ENCODE peak calls at places on chromosomes 5 and 9, in nine cellular contexts. D is aorta; M is SJSA1; U is CD8-positive, alpha-beta memory T cell; G is tibial nerve; Y is heart left ventricle; O is neural progenitor cell; K is GM23248; C is lower leg skin. Q is an unnamed sample.
A peak's percentile ranks its signal among the peaks of the same experiment; 100 is the strongest.

GRCh38 chr9:35397216-35397698 is 92.7 kb upstream of the RUSC2 start:
- DNase-seq in D (no peak), M (no peak), U (no peak), G (no peak), Y (no peak), O (no peak), K (no peak), C (peak; percentile 63), Q (no peak)

GRCh38 chr5:52892242-52892878 is 96.8 kb upstream of the ITGA2 start:
- DNase-seq in D (no peak), M (no peak), U (no peak), G (no peak), Y (no peak), O (no peak), K (no peak), C (no peak), Q (no peak)

GRCh38 chr9:69797680-69798079 is 22.9 kb upstream of the CFAP95 start:
- DNase-seq in D (no peak), M (no peak), U (no peak), G (no peak), Y (no peak), O (no peak), K (no peak), C (no peak), Q (no peak)

GRCh38 chr5:10036136-10036535 is 213.6 kb downstream of the ATPSCKMT start:
- DNase-seq in D (no peak), M (no peak), U (no peak), G (no peak), Y (no peak), O (no peak), K (peak; percentile 68), C (no peak), Q (no peak)

GRCh38 chr5:103366938-103367549 is 108.5 kb downstream of the MACIR start:
- DNase-seq in D (no peak), M (no peak), U (no peak), G (no peak), Y (no peak), O (peak; percentile 56), K (no peak), C (no peak), Q (no peak)

GRCh38 chr5:134116291-134116690 is 1.8 kb downstream of the TCF7 start:
- DNase-seq in D (no peak), M (no peak), U (no peak), G (no peak), Y (no peak), O (no peak), K (no peak), C (no peak), Q (no peak)

GRCh38 chr5:58380655-58381054 is 79.2 kb downstream of the PLK2 start:
- DNase-seq in D (no peak), M (no peak), U (no peak), G (no peak), Y (no peak), O (no peak), K (no peak), C (no peak), Q (no peak)

GRCh38 chr9:68515304-68516017 is 25.2 kb downstream of the TMEM252 start:
- DNase-seq in D (no peak), M (no peak), U (no peak), G (no peak), Y (no peak), O (no peak), K (peak; percentile 43), C (no peak), Q (peak; percentile 26)

GRCh38 chr5:151005975-151006576 is 14.3 kb upstream of the GPX3 start:
- DNase-seq in D (peak; percentile 90), M (no peak), U (no peak), G (peak; percentile 90), Y (peak; percentile 68), O (no peak), K (peak; percentile 33), C (peak; percentile 98), Q (peak; percentile 30)

GRCh38 chr9:7239708-7240107 is 481.9 kb downstream of the KDM4C start:
- DNase-seq in D (no peak), M (no peak), U (no peak), G (no peak), Y (no peak), O (peak; percentile 34), K (no peak), C (no peak), Q (no peak)

GRCh38 chr5:8500426-8500825 is 631.5 kb downstream of the MTRR start:
- DNase-seq in D (no peak), M (no peak), U (no peak), G (no peak), Y (no peak), O (no peak), K (peak; percentile 58), C (no peak), Q (no peak)

GRCh38 chr9:93039456-93039855 is 19.0 kb upstream of the SUSD3 start:
- DNase-seq in D (no peak), M (no peak), U (no peak), G (no peak), Y (no peak), O (no peak), K (no peak), C (no peak), Q (no peak)

GRCh38 chr5:74630387-74631087 is 10.0 kb downstream of the ENC1 start:
- DNase-seq in D (no peak), M (peak; percentile 84), U (peak; percentile 51), G (no peak), Y (no peak), O (no peak), K (peak; percentile 92), C (no peak), Q (peak; percentile 77)

GRCh38 chr5:40914835-40915234 is 5.5 kb downstream of the C7 start:
- DNase-seq in D (no peak), M (no peak), U (no peak), G (no peak), Y (no peak), O (no peak), K (peak; percentile 6), C (no peak), Q (no peak)

GRCh38 chr5:6405591-6405990 is 27.2 kb upstream of the MED10 start:
- DNase-seq in D (no peak), M (no peak), U (no peak), G (no peak), Y (no peak), O (no peak), K (no peak), C (peak; percentile 76), Q (no peak)

GRCh38 chr9:128415222-128415621 is 5.4 kb upstream of the CERCAM start:
- DNase-seq in D (no peak), M (no peak), U (no peak), G (no peak), Y (no peak), O (no peak), K (no peak), C (no peak), Q (no peak)

GRCh38 chr5:154302181-154302580 is 111.6 kb downstream of the GALNT10 start:
- DNase-seq in D (peak; percentile 81), M (no peak), U (no peak), G (no peak), Y (peak; percentile 72), O (no peak), K (no peak), C (no peak), Q (no peak)

GRCh38 chr9:3756071-3756470 is 230.3 kb upstream of the RFX3 start:
- DNase-seq in D (no peak), M (no peak), U (no peak), G (no peak), Y (no peak), O (no peak), K (no peak), C (no peak), Q (no peak)

GRCh38 chr5:179274321-179275315 is 70.6 kb downstream of the ADAMTS2 start:
- DNase-seq in D (peak; percentile 69), M (no peak), U (no peak), G (no peak), Y (no peak), O (no peak), K (no peak), C (no peak), Q (no peak)

DNA sequence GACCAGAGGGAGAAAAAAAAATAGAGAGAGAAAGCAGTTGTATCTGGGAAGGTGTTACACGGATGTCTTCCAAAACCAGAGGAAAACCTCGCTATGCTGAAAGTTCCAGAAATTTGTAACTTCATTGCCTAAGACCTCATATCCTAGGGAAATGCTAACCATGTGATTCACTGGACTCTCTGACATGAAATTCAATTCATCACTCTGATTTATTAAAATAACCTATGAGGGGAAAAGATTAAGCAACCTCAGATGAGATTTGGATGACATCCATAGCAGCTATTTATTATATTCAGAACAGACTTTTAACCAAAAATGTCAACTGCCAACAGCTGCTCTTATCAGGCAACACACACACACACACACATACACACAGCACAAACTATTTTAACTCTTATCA is 1006.4 kb upstream of the CTNND2 start:
- DNase-seq in D (no peak), M (no peak), U (no peak), G (no peak), Y (no peak), O (no peak), K (no peak), C (no peak), Q (no peak)
- H3K4me3 ChIP-seq in D (no peak overlapping the region), M (no peak overlapping the region), U (no peak overlapping the region), G (no peak overlapping the region), Y (no peak overlapping the region), O (no peak overlapping the region), K (no peak overlapping the region), C (no peak overlapping the region), Q (no peak overlapping the region)

GRCh38 chr9:113463418-113464285 is at the start of gene RGS3:
- DNase-seq in D (peak; percentile 91), M (no peak), U (no peak), G (no peak), Y (peak; percentile 75), O (peak; percentile 94), K (no peak), C (no peak), Q (no peak)
- H3K4me3 ChIP-seq in D (peak within 1 kb of the TSS; percentile 62), M (peak within 1 kb of the TSS; percentile 24), U (no peak within 1 kb of the TSS), G (peak within 1 kb of the TSS; percentile 25), Y (peak within 1 kb of the TSS; percentile 49), O (peak within 1 kb of the TSS; percentile 47), K (no peak within 1 kb of the TSS), C (no peak within 1 kb of the TSS), Q (peak within 1 kb of the TSS; percentile 43)

DNA sequence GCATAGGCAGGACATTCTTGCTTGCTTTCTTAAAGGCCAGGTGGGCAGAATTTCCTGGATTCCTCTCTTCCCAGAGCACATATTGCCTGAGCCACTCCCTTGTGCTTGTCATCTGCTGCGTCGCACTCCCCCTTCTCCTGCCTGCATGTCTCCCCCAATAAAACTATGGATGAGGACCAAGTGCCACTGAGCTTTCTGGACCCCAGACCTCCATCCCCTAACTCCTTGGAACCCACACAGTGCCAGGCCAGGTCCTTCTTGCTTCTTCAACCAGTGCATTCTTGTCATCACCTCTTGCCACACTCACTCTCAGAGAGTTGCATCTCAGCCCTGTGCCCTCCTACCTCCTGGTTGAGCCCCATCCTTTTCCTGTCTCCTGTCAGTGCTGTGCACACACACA is 157.9 kb upstream of the PANK3 start:
- DNase-seq in D (no peak), M (no peak), U (no peak), G (no peak), Y (no peak), O (no peak), K (no peak), C (peak; percentile 56), Q (no peak)
- H3K4me3 ChIP-seq in D (no peak overlapping the region), M (no peak overlapping the region), U (no peak overlapping the region), G (no peak overlapping the region), Y (no peak overlapping the region), O (no peak overlapping the region), K (no peak overlapping the region), C (no peak overlapping the region), Q (no peak overlapping the region)

DNA sequence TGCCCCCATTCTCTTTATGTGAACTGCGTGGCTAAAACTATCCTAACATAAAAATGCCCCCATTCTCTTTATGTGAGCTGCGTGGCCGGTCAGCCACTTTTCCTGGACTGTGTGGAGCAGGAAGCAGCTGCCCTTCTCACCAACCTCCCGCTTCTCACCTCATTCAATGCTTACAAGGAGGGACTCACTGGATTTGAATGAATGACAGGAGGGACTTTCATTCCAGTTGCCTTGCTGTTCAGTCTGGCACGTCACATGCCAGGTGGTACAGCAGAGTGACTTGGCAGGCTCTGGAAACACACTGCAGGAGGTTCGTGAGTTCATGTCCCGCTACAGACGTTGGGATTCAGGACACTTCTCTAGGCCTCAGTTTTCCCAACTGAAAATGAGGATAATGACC is 60.2 kb upstream of the NFIL3 start:
- DNase-seq in D (no peak), M (no peak), U (no peak), G (no peak), Y (no peak), O (no peak), K (no peak), C (no peak), Q (no peak)
- H3K4me3 ChIP-seq in D (no peak overlapping the region), M (no peak overlapping the region), U (no peak overlapping the region), G (no peak overlapping the region), Y (peak overlapping the region; percentile 20), O (no peak overlapping the region), K (peak overlapping the region; percentile 10), C (no peak overlapping the region), Q (no peak overlapping the region)